ENCODE peak calls at places on chromosome 12, in four cellular contexts. J is fibroblast of the aortic adventitia, X is ascending aorta, R is mammary epithelial cell. F is an unnamed sample.

GRCh38 chr12:63668028-63668799 is at the start of gene DPY19L2:
- DNase-seq in J (peak), X (peak), R (peak), F (peak)

GRCh38 chr12:106767206-106767605 is 7.3 kb upstream of the RIC8B start:
- DNase-seq in J (no peak), X (no peak), R (no peak), F (no peak)

GRCh38 chr12:121128908-121129704 is 3.6 kb upstream of the P2RX7 start:
- DNase-seq in J (peak), X (peak), R (no peak), F (no peak)

GRCh38 chr12:115191342-115191741 is 507.4 kb upstream of the TBX3 start:
- DNase-seq in J (peak), X (no peak), R (no peak), F (no peak)

GRCh38 chr12:66262737-66263136 is 39.6 kb upstream of the HELB start:
- DNase-seq in J (no peak), X (no peak), R (no peak), F (no peak)

GRCh38 chr12:79725987-79726386 is 35.2 kb upstream of the PAWR start:
- DNase-seq in J (peak), X (no peak), R (peak), F (no peak)

GRCh38 chr12:51922762-51923505 is 15.6 kb downstream of the ACVRL1 start:
- DNase-seq in J (peak), X (peak), R (no peak), F (no peak)

GRCh38 chr12:80015660-80016059 is 80.8 kb upstream of the PPP1R12A start:
- DNase-seq in J (no peak), X (no peak), R (no peak), F (no peak)

GRCh38 chr12:98042668-98043067 is 472.7 kb upstream of the TMPO start:
- DNase-seq in J (no peak), X (no peak), R (no peak), F (no peak)

GRCh38 chr12:116552750-116553383 is 6.3 kb upstream of the MAP1LC3B2 start:
- DNase-seq in J (no peak), X (no peak), R (no peak), F (no peak)

GRCh38 chr12:69470189-69471094 is at the start of gene FRS2:
- DNase-seq in J (peak), X (peak), R (peak), F (peak)
- TF ChIP-seq CTCF in J (peak), X (peak), R (peak), F (peak)

DNA sequence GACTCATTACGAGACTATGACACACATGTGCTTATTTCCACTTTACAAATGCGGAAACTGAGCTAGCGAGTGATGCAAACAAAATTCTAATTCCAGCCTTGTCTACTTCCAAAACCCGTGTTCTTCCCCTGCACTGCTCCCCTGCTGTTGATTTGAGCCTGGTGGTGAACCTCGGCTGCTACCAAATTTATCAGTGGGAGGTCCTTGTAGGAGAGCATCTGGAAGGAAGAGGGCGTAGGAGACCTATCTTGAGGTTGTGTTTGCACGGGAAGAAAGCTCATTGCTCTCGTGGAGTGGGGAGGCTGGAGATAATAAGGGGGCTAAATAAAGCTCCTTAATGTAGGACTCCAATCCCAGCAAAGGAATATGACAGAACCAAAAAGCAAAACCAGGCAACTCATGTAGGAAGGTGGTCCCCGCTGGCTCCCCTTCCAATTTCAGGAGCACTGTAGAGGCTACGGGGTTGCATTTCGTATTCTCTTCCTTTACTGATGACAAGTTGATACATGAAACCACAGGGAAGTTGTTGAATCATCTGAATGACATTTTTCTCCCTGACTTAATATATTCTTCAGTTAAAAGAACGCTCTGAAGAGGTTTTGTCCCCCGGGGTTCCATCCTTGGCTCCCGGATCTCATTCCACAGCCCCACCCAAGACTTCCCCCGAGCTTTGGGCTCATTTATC is 52.6 kb downstream of the FZD10 start:
- DNase-seq in J (no peak), X (no peak), R (no peak), F (no peak)
- TF ChIP-seq CTCF in J (no peak), X (no peak), R (no peak), F (no peak)

GRCh38 chr12:47273191-47273626 is 193.4 kb upstream of the AMIGO2 start:
- DNase-seq in J (no peak), X (no peak), R (peak), F (no peak)

GRCh38 chr12:47272412-47273190 is 192.8 kb upstream of the AMIGO2 start:
- DNase-seq in J (no peak), X (no peak), R (peak), F (no peak)

GRCh38 chr12:47276253-47277070 is 196.7 kb upstream of the AMIGO2 start:
- DNase-seq in J (no peak), X (no peak), R (peak), F (no peak)

GRCh38 chr12:47277071-47277408 is 197.3 kb upstream of the AMIGO2 start:
- DNase-seq in J (peak), X (no peak), R (no peak), F (no peak)

GRCh38 chr12:47274725-47275124 is 195.0 kb upstream of the AMIGO2 start:
- DNase-seq in J (no peak), X (no peak), R (no peak), F (no peak)
- TF ChIP-seq CTCF in J (no peak), X (no peak), R (no peak), F (no peak)

DNA sequence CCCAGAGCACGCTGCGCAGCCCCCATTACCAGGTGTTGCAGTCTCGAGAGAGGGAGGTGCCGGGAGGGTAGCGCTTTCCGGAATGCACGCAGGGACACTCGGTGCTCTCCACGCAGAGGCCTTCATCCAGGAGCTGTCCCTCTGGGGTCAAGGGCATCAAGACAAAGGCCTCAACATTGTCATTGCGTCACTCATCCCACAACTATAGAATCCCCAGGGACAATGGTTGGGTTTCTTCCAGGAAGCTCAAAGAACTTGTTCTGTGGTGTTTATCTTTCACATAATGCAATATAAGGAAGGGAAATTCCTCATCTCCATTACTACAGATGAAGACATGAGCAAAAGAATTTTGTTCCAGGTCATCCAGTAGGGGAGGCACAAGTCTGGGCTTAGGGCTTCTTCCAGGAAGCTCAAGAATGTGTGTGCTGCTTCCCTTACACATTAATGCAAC is 52.1 kb downstream of the VWF start:
- DNase-seq in J (peak), X (no peak), R (peak), F (no peak)
- TF ChIP-seq CTCF in J (peak), X (no peak), R (peak), F (peak)

GRCh38 chr12:43329381-43329780 is 222.6 kb downstream of the ADAMTS20 start:
- DNase-seq in J (peak), X (no peak), R (no peak), F (no peak)

DNA sequence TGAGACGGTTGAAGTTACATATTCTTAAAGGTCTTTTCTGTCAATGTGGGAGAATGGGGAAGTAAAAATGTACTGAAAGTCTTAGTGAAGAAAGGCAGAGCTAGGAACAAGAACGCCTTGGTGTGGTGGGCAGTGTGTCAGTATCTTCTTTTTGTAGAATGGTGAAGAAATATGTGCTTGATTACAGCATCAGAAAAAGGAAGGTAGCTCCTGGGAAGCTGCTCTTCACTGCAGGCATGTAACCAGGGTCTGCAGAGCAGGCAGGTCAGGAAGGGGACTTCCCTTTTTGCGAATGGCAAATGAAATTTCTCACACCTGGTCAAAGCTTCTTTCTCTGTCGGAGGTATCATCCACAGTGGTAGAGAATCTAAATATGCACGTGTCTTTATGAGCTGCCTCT is 226.2 kb downstream of the ADAMTS20 start:
- DNase-seq in J (no peak), X (no peak), R (no peak), F (no peak)
- TF ChIP-seq CTCF in J (no peak), X (no peak), R (no peak), F (no peak)

DNA sequence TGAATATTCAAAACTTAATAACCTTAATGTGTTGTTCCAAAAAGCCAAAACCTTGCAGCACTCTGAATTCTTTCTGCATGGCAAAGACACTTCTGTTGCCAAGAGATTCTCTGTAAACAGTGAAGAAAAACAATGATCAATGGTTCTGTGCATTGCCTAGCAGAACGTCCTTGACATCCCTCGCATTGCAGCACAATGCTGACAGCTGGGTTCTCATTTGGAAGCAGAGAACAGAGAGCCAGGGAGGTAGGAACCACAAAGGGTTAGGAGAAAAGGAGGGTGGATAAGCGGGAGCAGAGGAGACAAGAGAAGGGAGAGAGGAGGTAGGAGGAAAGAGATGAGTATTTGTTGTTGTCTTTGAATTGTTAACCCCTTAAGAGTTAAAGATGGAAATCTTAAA is 501.1 kb downstream of the NAV3 start:
- DNase-seq in J (no peak), X (no peak), R (no peak), F (no peak)
- TF ChIP-seq CTCF in J (no peak), X (no peak), R (no peak), F (no peak)

GRCh38 chr12:113663396-113663795 is 191.7 kb upstream of the LHX5 start:
- DNase-seq in J (no peak), X (no peak), R (no peak), F (no peak)

GRCh38 chr12:113659015-113659414 is 187.3 kb upstream of the LHX5 start:
- DNase-seq in J (no peak), X (no peak), R (no peak), F (no peak)

GRCh38 chr12:113659416-113659815 is 187.7 kb upstream of the LHX5 start:
- DNase-seq in J (no peak), X (no peak), R (no peak), F (no peak)

GRCh38 chr12:113658030-113658655 is 186.5 kb upstream of the LHX5 start:
- DNase-seq in J (peak), X (no peak), R (peak), F (no peak)

GRCh38 chr12:113660941-113661340 is 189.3 kb upstream of the LHX5 start:
- DNase-seq in J (no peak), X (no peak), R (no peak), F (no peak)
- TF ChIP-seq CTCF in J (no peak), X (no peak), R (no peak), F (no peak)

GRCh38 chr12:102522768-102523167 is 42.4 kb upstream of the IGF1 start:
- DNase-seq in J (no peak), X (no peak), R (no peak), F (no peak)
- TF ChIP-seq CTCF in J (no peak), X (no peak), R (no peak), F (no peak)

DNA sequence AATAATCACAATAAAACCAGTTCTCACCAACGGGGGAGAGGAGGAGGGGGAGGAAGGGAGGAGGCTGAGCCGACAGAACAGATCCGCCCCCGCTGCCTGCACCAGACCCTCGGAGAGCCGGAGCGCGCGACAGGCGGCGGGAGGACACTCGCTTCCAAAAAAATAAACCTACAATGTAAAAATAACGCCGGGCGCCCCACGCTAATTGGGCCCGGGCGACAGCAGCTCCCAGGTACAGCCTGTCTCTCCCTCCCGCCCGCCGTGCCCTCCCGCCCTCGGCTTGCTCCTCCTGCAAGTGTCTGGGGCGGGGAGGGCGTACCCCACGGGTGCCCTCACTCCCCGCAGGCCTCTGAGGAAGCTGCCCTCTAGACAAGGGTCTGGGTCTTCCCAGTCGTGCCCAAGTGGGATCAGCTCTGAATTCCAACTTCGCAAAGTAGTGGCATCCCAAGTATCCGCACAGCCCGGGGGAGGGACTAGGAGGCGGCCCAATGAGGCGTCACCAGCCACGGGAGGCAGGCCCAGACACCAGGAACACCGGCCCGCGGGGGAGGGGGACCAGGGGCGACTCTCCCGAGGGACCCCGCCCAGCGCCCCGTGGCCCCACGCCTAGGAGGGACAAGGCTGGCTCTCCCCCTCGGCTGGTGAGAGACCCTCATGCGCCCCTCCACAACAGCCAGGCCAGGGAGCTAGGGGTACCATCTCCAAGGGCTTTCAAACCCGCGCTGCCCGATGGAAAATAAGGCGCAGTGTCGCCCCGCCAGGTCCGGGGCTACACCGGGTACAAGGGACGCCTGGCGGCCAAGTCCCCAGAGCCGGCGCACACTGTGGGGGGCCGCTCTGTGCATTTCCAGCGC is 1.0 kb downstream of the NCOR2 start:
- DNase-seq in J (peak), X (peak), R (peak), F (peak)
- TF ChIP-seq CTCF in J (no peak), X (no peak), R (no peak), F (no peak)

DNA sequence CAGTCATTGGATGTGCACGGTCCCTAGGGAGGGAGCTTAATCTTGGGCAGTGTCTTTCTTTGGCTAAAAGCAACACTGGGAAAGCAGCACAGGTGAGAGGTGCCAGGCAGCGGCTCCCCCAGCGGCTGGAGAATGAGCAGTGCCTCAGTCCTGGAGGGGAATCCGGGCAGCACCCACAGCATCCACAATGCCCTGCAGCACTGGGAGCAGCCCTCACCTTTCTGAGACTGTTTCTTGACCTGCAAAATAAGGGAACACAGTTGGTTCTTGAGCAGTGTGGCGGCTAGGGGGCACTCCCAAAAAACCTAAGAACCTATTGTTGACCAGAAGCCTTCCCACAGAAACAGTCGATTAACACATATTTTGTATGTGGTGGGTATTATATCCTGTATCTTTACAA is 75.8 kb downstream of the SINHCAF start:
- DNase-seq in J (no peak), X (no peak), R (no peak), F (no peak)
- TF ChIP-seq CTCF in J (no peak), X (no peak), R (no peak), F (no peak)